ENCODE peak calls at places on chromosomes 12 and 14, in nine cellular contexts. Z, U, O, J, X, T, E, R and K are unnamed samples.

GRCh38 chr14:59490756-59491155 is 6.4 kb downstream of the JKAMP start:
- DNase-seq in X (no peak), Z (no peak), J (no peak), U (no peak), O (no peak), T (no peak), R (no peak), E (no peak), K (no peak)

GRCh38 chr12:68808388-68809189 is 612 bp downstream of the MDM2 start:
- DNase-seq in J (peak), R (peak), O (peak), T (peak), E (peak), Z (peak), U (peak), X (peak), K (peak)

GRCh38 chr12:75525263-75525662 is 13.9 kb upstream of the KRR1 start:
- DNase-seq in T (no peak), X (no peak), J (no peak), Z (no peak), E (no peak), U (no peak), O (no peak), R (no peak), K (no peak)

GRCh38 chr14:101562659-101563351 is 1.5 kb downstream of the DIO3 start:
- DNase-seq in X (no peak), Z (no peak), J (no peak), T (no peak), R (no peak), O (no peak), U (no peak), E (no peak), K (no peak)

GRCh38 chr12:98754095-98754494 is 109.0 kb downstream of the APAF1 start:
- DNase-seq in O (no peak), Z (peak), U (peak), X (no peak), J (no peak), E (peak), T (no peak), R (no peak), K (peak)

GRCh38 chr12:25186788-25187397 is 8.1 kb downstream of the DNAI7 start:
- DNase-seq in X (no peak), U (no peak), Z (no peak), E (no peak), J (no peak), O (no peak), R (no peak), T (no peak), K (no peak)

GRCh38 chr14:100012928-100013327 is 52.3 kb upstream of the EVL start:
- DNase-seq in Z (no peak), O (no peak), T (no peak), X (no peak), J (no peak), E (no peak), U (no peak), R (no peak), K (no peak)

GRCh38 chr14:59422069-59422881 is 42.9 kb downstream of the GPR135 start:
- DNase-seq in E (no peak), X (no peak), O (no peak), Z (no peak), J (no peak), U (no peak), T (no peak), R (no peak), K (no peak)

GRCh38 chr12:23488130-23488529 is 461.3 kb downstream of the SOX5 start:
- DNase-seq in J (no peak), R (no peak), O (no peak), Z (no peak), T (no peak), U (no peak), X (no peak), E (no peak), K (no peak)

GRCh38 chr14:68704736-68705720 is 87.8 kb downstream of the ZFP36L1 start:
- DNase-seq in T (no peak), X (no peak), E (no peak), Z (no peak), O (no peak), U (peak), R (no peak), J (no peak), K (no peak)

GRCh38 chr12:120678572-120678971 is 8.4 kb upstream of the MLEC start:
- DNase-seq in Z (no peak), O (no peak), U (no peak), J (no peak), X (no peak), R (no peak), E (no peak), T (no peak), K (no peak)

GRCh38 chr14:89418452-89418851 is 1.4 kb upstream of the FOXN3 start:
- DNase-seq in J (no peak), O (no peak), U (no peak), E (no peak), X (no peak), Z (no peak), R (peak), T (peak), K (no peak)

GRCh38 chr12:96108321-96108720 is 72.9 kb upstream of the LTA4H start:
- DNase-seq in Z (no peak), T (peak), R (peak), O (no peak), U (peak), X (peak), E (peak), J (no peak), K (no peak)

GRCh38 chr12:12319501-12320322 is 30.3 kb downstream of the MANSC1 start:
- DNase-seq in E (no peak), O (no peak), Z (no peak), J (no peak), U (no peak), T (no peak), X (no peak), R (no peak), K (no peak)

GRCh38 chr12:130826151-130826801 is 12.8 kb downstream of the STX2 start:
- DNase-seq in U (peak), E (peak), T (peak), X (no peak), O (no peak), R (peak), J (peak), Z (peak), K (no peak)

GRCh38 chr12:118103231-118103600 is 595 bp downstream of the VSIG10 start:
- DNase-seq in U (no peak), R (peak), X (no peak), Z (no peak), E (peak), T (peak), O (no peak), J (no peak), K (no peak)

GRCh38 chr12:124651508-124652273 is 84.3 kb upstream of the NCOR2 start:
- DNase-seq in T (no peak), J (no peak), E (no peak), Z (no peak), X (no peak), O (no peak), R (no peak), U (no peak), K (no peak)

GRCh38 chr14:87199371-87199770 is 793.6 kb downstream of the GALC start:
- DNase-seq in E (no peak), J (no peak), O (no peak), R (no peak), U (no peak), T (no peak), Z (no peak), X (no peak), K (no peak)

GRCh38 chr12:117872521-117873169 is 96.1 kb downstream of the KSR2 start:
- DNase-seq in O (no peak), U (no peak), Z (no peak), X (no peak), R (no peak), T (no peak), J (no peak), E (no peak), K (no peak)

GRCh38 chr14:39267592-39268112 is 33.9 kb downstream of the MIA2 start:
- DNase-seq in T (no peak), R (no peak), O (no peak), X (no peak), U (no peak), J (no peak), Z (no peak), E (no peak), K (no peak)

GRCh38 chr12:12441051-12441807 is 84.4 kb downstream of the BORCS5 start:
- DNase-seq in R (no peak), X (no peak), J (no peak), U (no peak), O (no peak), Z (no peak), T (no peak), E (no peak), K (no peak)

GRCh38 chr12:49698619-49699545 is 8.3 kb downstream of the FMNL3 start:
- DNase-seq in X (peak), T (peak), Z (no peak), R (peak), E (no peak), U (peak), O (no peak), J (peak), K (no peak)

GRCh38 chr12:3832738-3833137 is 40.5 kb downstream of the PARP11 start:
- DNase-seq in X (no peak), O (no peak), R (no peak), Z (no peak), E (no peak), J (no peak), U (no peak), T (no peak), K (no peak)

GRCh38 chr12:58583541-58583940 is 336.8 kb downstream of the LRIG3 start:
- DNase-seq in R (no peak), U (no peak), X (no peak), Z (no peak), J (no peak), T (no peak), O (no peak), E (peak), K (no peak)

GRCh38 chr12:94616217-94616729 is 34.1 kb downstream of the TMCC3 start:
- DNase-seq in O (no peak), T (peak), U (peak), R (no peak), X (no peak), E (peak), J (no peak), Z (no peak), K (no peak)

GRCh38 chr12:53497461-53497860 is 1.8 kb downstream of the MAP3K12 start:
- DNase-seq in X (no peak), J (peak), O (no peak), U (no peak), T (no peak), Z (no peak), R (no peak), E (no peak), K (no peak)

GRCh38 chr14:36657409-36658090 is 4.1 kb upstream of the PAX9 start:
- DNase-seq in O (no peak), U (no peak), Z (no peak), X (no peak), E (no peak), T (peak), R (peak), J (no peak), K (no peak)

GRCh38 chr12:96445743-96446655 is 43.4 kb upstream of the CFAP54 start:
- DNase-seq in T (no peak), J (no peak), E (peak), Z (peak), U (no peak), O (no peak), X (no peak), R (peak), K (peak)

GRCh38 chr12:48165089-48166031 is 8.0 kb upstream of the ASB8 start:
- DNase-seq in R (no peak), U (no peak), X (no peak), J (no peak), Z (peak), O (no peak), E (peak), T (no peak), K (no peak)

GRCh38 chr12:6241495-6241894 is 41.3 kb downstream of the CD9 start:
- DNase-seq in X (peak), T (no peak), E (no peak), R (peak), O (no peak), J (peak), U (no peak), Z (no peak), K (no peak)

GRCh38 chr14:58844544-58844943 is 206.8 kb downstream of the DACT1 start:
- DNase-seq in Z (no peak), J (no peak), R (no peak), O (no peak), T (no peak), X (no peak), U (no peak), E (no peak), K (no peak)

GRCh38 chr12:64669270-64669842 is 59.1 kb downstream of the RASSF3 start:
- DNase-seq in O (no peak), X (peak), R (peak), E (no peak), U (no peak), T (peak), Z (no peak), J (peak), K (no peak)

GRCh38 chr12:131829351-131829794 is 1.2 kb downstream of the MMP17 start:
- DNase-seq in O (no peak), R (peak), Z (no peak), T (peak), E (peak), J (peak), X (no peak), U (no peak), K (no peak)

GRCh38 chr14:101518611-101519048 is 42.7 kb upstream of the DIO3 start:
- DNase-seq in T (no peak), X (no peak), U (peak), Z (no peak), O (no peak), E (no peak), J (peak), R (peak), K (no peak)

GRCh38 chr14:89228921-89229639 is 188.0 kb downstream of the FOXN3 start:
- DNase-seq in U (no peak), E (no peak), X (peak), J (no peak), Z (no peak), O (no peak), R (peak), T (no peak), K (no peak)

GRCh38 chr12:26507613-26508012 is 312.2 kb downstream of the SSPN start:
- DNase-seq in Z (no peak), O (no peak), J (no peak), R (no peak), U (no peak), T (no peak), X (no peak), E (no peak), K (no peak)

GRCh38 chr14:72558721-72559120 is 335.2 kb downstream of the DPF3 start:
- DNase-seq in J (no peak), Z (peak), E (no peak), R (peak), X (no peak), O (no peak), U (peak), T (no peak), K (no peak)

GRCh38 chr12:20044836-20045235 is 323.5 kb upstream of the PDE3A start:
- DNase-seq in U (no peak), O (no peak), R (no peak), E (peak), J (no peak), T (no peak), Z (peak), X (no peak), K (no peak)

GRCh38 chr12:91387461-91388134 is 205.0 kb upstream of the DCN start:
- DNase-seq in J (no peak), O (no peak), E (no peak), T (no peak), Z (no peak), X (no peak), U (no peak), R (no peak), K (no peak)

GRCh38 chr14:36967892-36968555 is 204.4 kb downstream of the SLC25A21 start:
- DNase-seq in T (no peak), U (no peak), X (no peak), E (no peak), R (no peak), Z (no peak), J (no peak), O (no peak), K (no peak)

GRCh38 chr12:46965880-46966279 is 113.5 kb upstream of the PCED1B start:
- DNase-seq in T (no peak), R (peak), U (no peak), Z (no peak), X (peak), E (no peak), O (no peak), J (no peak), K (no peak)

GRCh38 chr12:46965137-46965536 is 114.3 kb upstream of the PCED1B start:
- DNase-seq in X (no peak), O (no peak), R (no peak), T (no peak), E (no peak), J (no peak), U (no peak), Z (no peak), K (no peak)

GRCh38 chr12:46959484-46959883 is 119.9 kb upstream of the PCED1B start:
- DNase-seq in T (no peak), Z (peak), J (no peak), X (no peak), O (no peak), R (no peak), E (peak), U (no peak), K (no peak)

GRCh38 chr12:46964496-46965098 is 114.8 kb upstream of the PCED1B start:
- DNase-seq in J (no peak), T (peak), O (no peak), Z (peak), R (peak), X (no peak), E (peak), U (no peak), K (no peak)

GRCh38 chr12:46963977-46964376 is 115.4 kb upstream of the PCED1B start:
- DNase-seq in J (no peak), E (no peak), Z (no peak), O (no peak), R (no peak), T (no peak), U (no peak), X (no peak), K (no peak)
- H3K27ac ChIP-seq in J (no peak), E (peak), Z (peak), O (peak), R (peak), T (no peak), U (no peak), X (peak), K (peak)

DNA sequence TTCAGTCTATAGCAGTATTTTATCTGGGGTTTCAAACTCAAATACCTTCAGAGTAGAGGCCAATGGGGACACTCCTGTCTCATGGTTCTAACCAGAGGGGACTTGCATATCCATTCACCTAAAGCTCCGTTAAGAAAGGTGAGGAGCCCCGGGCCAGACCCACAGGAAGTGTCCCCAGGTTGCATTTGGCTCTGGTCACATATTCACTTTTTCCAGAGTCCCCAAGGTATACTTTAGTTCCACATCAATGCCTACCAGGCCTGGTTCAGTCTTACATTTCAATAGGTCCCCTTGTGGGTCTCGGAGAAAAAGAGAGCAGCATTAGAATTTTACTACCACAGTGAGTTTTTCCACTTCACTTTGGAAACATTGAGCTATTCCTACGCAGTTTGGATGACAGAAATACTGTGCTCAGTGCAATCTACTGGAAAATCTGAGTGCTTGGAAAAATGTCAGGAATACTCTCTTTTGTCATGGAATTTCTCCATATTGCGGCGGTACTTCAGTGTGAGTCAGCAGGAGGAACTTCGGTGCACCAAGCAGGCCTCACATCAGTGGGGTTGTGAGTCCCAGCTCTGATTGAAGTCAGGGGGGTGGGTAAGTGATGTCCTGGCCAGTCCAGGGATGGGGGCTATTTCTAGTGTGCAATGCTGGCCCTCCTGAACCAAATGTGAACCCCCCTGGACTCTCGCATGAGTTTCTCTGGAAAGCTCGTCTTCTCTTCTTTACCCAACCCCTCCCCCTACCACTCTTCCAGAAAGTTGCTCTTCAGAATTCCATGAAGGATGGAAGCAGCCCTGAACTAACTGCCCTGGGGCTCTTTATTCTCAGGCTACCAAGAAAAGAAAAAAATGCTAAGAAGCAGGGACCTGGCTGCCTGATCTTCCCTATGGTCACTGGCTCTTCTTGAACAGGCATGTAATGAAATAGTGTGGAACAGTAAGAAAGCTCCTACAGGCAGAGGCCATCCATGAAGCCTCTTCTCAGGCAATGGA is 184.7 kb downstream of the PRKCH start:
- DNase-seq in U (no peak), X (no peak), T (peak), E (no peak), Z (no peak), J (no peak), O (no peak), R (no peak), K (no peak)
- H3K27ac ChIP-seq in U (no peak), X (no peak), T (peak), E (peak), Z (peak), J (no peak), O (peak), R (no peak), K (no peak)

GRCh38 chr14:98507269-98507668 is 764.7 kb downstream of the BCL11B start:
- DNase-seq in E (no peak), R (no peak), X (no peak), U (no peak), O (no peak), Z (no peak), T (no peak), J (no peak), K (no peak)
- H3K27ac ChIP-seq in E (no peak), R (no peak), X (no peak), U (no peak), O (no peak), Z (no peak), T (no peak), J (no peak), K (peak)

DNA sequence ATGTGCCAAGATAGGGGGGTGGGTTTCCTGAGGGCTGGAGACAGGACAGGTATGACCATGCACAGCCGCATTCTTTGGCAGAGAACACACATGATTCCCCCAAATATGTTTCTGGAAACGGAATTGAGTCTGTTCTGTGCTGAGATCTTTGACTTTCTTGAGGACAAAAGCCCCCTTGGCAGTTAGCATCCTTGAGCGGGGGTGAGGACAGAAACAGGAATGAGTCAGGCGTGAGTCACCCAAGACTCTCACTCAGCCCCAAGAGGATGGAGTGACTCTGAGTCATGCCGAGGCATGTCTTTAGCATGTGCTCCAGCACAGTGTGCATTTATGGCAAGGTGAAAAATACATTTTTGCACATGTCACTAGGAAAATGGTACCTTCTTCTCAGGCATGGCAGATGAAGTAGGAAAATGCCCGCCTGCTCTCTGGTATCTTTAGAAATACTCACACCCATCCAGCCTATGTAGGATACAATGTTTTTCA is 52.1 kb downstream of the DAD1 start:
- DNase-seq in X (no peak), Z (peak), U (no peak), E (peak), O (peak), J (no peak), T (no peak), R (peak), K (peak)
- H3K27ac ChIP-seq in X (peak), Z (peak), U (no peak), E (peak), O (peak), J (no peak), T (no peak), R (no peak), K (peak)

DNA sequence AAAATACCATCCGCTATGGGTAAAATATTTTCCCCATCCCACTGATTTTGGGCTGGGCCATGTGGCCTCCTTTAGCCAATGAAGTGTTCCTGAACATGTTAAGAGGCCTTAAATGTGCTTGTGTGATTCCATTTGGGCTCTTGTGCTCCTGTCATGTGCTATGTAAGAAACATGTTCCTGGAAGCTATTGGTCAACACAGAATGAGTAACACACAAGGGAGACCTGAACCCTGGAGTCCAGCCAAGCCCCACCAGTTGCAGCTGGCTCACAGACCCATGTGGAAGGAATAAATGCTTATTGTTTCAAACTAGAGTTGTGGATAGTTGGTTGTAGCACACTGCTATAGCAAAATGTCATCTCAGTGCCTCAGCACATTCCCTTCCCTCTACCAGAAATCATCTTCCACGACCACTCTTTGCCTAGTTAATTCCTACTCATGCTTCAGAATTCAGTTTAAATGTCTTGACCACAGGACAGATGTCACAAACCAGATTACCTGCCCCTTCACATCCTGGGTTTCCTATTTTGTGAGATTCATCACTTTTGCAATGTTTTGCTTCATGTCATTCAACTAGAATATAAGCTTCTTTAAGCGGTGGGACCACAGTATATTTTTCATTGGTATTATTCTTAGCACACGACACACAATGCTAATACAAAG is 217.3 kb upstream of the EEA1 start:
- DNase-seq in E (no peak), J (no peak), Z (no peak), T (no peak), R (no peak), X (no peak), O (no peak), U (no peak), K (no peak)
- H3K27ac ChIP-seq in E (no peak), J (no peak), Z (no peak), T (no peak), R (no peak), X (no peak), O (no peak), U (no peak), K (no peak)